ENCODE peak calls at places on chromosomes 5 and 9, in eight cellular contexts. A, F, M, W, N, K, G and X are unnamed samples.
A peak's percentile ranks its signal among the peaks of the same experiment; 100 is the strongest.

GRCh38 chr5:56415356-56415765 is 182.2 kb upstream of the ANKRD55 start:
- DNase-seq in A (no peak), M (peak; percentile 69), N (no peak), W (peak; percentile 83), K (peak; percentile 84), G (peak; percentile 86), F (peak; percentile 74), X (peak; percentile 75)

GRCh38 chr9:109232449-109232848 is 65.4 kb upstream of the FRRS1L start:
- DNase-seq in N (no peak), A (no peak), G (peak; percentile 41), K (peak; percentile 31), M (no peak), F (peak; percentile 90), W (no peak), X (no peak)

GRCh38 chr5:77218263-77218662 is 7.8 kb downstream of the PDE8B start:
- DNase-seq in M (no peak), A (no peak), F (no peak), G (no peak), W (no peak), N (no peak), K (no peak), X (no peak)

GRCh38 chr9:34606908-34607307 is 5.0 kb downstream of the RPP25L start:
- DNase-seq in K (no peak), A (no peak), N (no peak), G (no peak), F (no peak), W (no peak), M (no peak), X (no peak)

GRCh38 chr5:82396871-82397514 is 118.8 kb upstream of the RPS23 start:
- DNase-seq in W (no peak), K (peak; percentile 99), A (peak; percentile 61), N (no peak), M (peak; percentile 92), G (peak; percentile 99), F (peak; percentile 100), X (no peak)

GRCh38 chr9:110049699-110050450 is 158.1 kb downstream of the C9orf152 start:
- DNase-seq in G (no peak), M (no peak), W (peak; percentile 39), K (peak; percentile 47), A (no peak), N (no peak), F (peak; percentile 36), X (no peak)

GRCh38 chr5:169169786-169170185 is 131.2 kb downstream of the SLIT3 start:
- DNase-seq in N (no peak), A (no peak), W (no peak), G (no peak), K (no peak), F (no peak), M (no peak), X (no peak)

GRCh38 chr5:142660731-142661130 is 25.2 kb downstream of the FGF1 start:
- DNase-seq in N (no peak), A (no peak), G (peak; percentile 54), W (no peak), F (no peak), M (no peak), K (peak; percentile 44), X (no peak)

GRCh38 chr5:177336112-177336511 is 15.4 kb downstream of the LMAN2 start:
- DNase-seq in N (no peak), M (no peak), W (no peak), A (peak; percentile 57), F (no peak), K (peak; percentile 15), G (peak; percentile 12), X (no peak)

GRCh38 chr5:177334155-177334551 is 17.3 kb downstream of the LMAN2 start:
- DNase-seq in M (no peak), K (no peak), N (no peak), F (no peak), W (no peak), A (peak; percentile 39), G (no peak), X (no peak)

GRCh38 chr5:177335701-177336065 is 15.8 kb downstream of the LMAN2 start:
- DNase-seq in K (no peak), W (no peak), N (no peak), A (peak; percentile 65), M (no peak), F (no peak), G (no peak), X (no peak)

GRCh38 chr5:177333420-177334154 is 17.9 kb downstream of the LMAN2 start:
- DNase-seq in N (no peak), M (no peak), W (no peak), F (no peak), A (peak; percentile 46), G (no peak), K (no peak), X (no peak)

GRCh38 chr5:177335043-177335700 is 16.3 kb downstream of the LMAN2 start:
- DNase-seq in W (no peak), A (peak; percentile 59), N (no peak), K (no peak), G (no peak), F (no peak), M (no peak), X (no peak)
- H3K4me3 ChIP-seq in W (no peak overlapping the region), A (no peak overlapping the region), N (no peak overlapping the region), K (no peak overlapping the region), G (no peak overlapping the region), F (no peak overlapping the region), M (no peak overlapping the region), X (no peak overlapping the region)

GRCh38 chr9:88777498-88778312 is 213.6 kb upstream of the S1PR3 start:
- DNase-seq in W (peak; percentile 19), G (peak; percentile 87), A (no peak), F (peak; percentile 66), M (peak; percentile 78), K (peak; percentile 87), N (no peak), X (peak; percentile 14)

GRCh38 chr9:88782931-88783451 is 208.3 kb upstream of the S1PR3 start:
- DNase-seq in F (peak; percentile 75), K (no peak), W (no peak), N (no peak), M (no peak), A (no peak), G (no peak), X (no peak)

GRCh38 chr9:88784960-88785359 is 206.3 kb upstream of the S1PR3 start:
- DNase-seq in A (no peak), F (no peak), K (no peak), W (no peak), M (no peak), N (no peak), G (no peak), X (no peak)

GRCh38 chr9:88783613-88784230 is 207.5 kb upstream of the S1PR3 start:
- DNase-seq in K (no peak), A (no peak), W (no peak), N (no peak), M (no peak), G (no peak), F (no peak), X (no peak)

DNA sequence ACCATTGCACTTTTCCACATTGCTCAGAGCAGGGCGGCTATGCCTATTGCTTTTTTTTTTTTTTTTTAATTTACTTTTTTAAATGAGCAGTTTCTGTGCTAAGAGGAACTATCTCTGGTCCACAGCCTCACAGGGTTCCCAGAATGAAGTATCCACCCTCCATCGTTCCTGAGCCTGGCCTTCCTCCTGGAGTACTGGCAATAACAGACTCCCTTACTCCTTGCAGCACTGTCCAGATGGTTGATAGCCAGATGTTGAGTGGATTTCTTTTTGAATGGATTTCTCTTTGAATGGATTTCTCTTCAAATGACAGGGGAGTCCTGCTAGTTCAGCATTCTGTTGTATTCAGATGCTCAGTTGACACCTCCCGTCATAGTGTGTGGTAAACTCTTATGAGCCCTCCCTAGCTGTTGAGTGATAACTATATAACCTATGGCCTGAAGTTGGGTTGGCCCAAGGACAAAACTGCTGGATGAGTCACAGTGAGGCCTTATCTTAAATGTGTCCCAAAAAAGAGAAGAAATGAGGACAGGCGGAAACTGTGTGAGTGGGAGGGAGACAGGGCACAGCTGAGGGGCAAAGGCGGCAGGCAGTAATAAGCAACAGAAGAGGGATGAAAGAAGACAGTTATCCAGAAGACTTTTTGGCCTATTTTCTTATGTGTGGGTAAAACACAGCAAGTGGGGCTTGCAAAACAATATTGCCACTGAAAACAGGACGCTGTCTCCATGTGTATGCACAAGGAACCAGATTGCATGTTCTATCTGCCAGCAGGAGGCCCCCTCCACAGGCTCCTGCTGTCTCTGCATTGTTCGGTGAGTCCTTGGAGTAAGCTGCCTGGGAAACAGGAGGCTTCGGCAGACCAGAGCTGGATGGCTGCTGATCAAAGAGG is 209.5 kb upstream of the S1PR3 start:
- DNase-seq in G (peak; percentile 96), N (no peak), W (no peak), K (peak; percentile 95), F (peak; percentile 77), A (no peak), M (peak; percentile 85), X (no peak)
- TF ChIP-seq CTCF in G (peak; percentile 81), N (peak; percentile 11), W (no peak), K (peak; percentile 81), F (peak; percentile 60), A (peak; percentile 14), M (peak; percentile 51), X (no peak)

GRCh38 chr5:140340605-140341004 is 5.8 kb downstream of the HBEGF start:
- DNase-seq in K (no peak), A (no peak), M (no peak), N (no peak), G (no peak), W (no peak), F (no peak), X (no peak)

GRCh38 chr5:140341591-140341990 is 4.8 kb downstream of the HBEGF start:
- DNase-seq in K (no peak), M (peak; percentile 67), N (peak; percentile 77), W (no peak), A (no peak), G (no peak), F (peak; percentile 39), X (no peak)

GRCh38 chr5:140342287-140342686 is 4.1 kb downstream of the HBEGF start:
- DNase-seq in N (no peak), G (peak; percentile 42), K (no peak), F (no peak), M (peak; percentile 66), W (peak; percentile 76), A (no peak), X (no peak)

GRCh38 chr5:140344683-140345423 is 1.6 kb downstream of the HBEGF start:
- DNase-seq in F (peak; percentile 66), M (no peak), G (no peak), W (no peak), N (no peak), A (no peak), K (no peak), X (no peak)

GRCh38 chr5:140342896-140343295 is 3.5 kb downstream of the HBEGF start:
- DNase-seq in N (no peak), F (no peak), A (no peak), M (no peak), K (no peak), W (no peak), G (no peak), X (no peak)
- H3K4me3 ChIP-seq in N (no peak overlapping the region), F (no peak overlapping the region), A (no peak overlapping the region), M (no peak overlapping the region), K (no peak overlapping the region), W (no peak overlapping the region), G (no peak overlapping the region), X (no peak overlapping the region)

DNA sequence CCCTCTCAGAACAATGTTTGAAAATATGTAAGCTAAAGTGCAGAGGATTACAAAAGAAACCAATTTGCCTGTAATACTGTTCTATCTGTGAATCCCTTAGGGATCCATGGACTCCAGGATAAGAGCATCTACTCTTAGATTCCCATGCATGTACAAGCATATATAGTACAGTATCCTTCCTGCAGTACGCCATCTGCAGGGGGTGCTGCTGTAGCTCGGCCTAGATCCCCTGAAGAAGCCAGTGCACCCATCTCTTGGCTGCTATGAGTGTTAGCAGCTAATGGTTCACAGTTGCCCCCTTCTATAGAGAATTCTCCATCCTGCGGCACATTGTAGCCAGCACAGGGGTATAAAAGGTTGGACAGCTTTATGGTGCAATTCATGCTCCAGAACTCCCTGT is 61.8 kb upstream of the SLC30A5 start:
- DNase-seq in W (no peak), N (no peak), A (no peak), M (no peak), F (no peak), K (no peak), G (no peak), X (no peak)
- TF ChIP-seq CTCF in W (peak; percentile 6), N (no peak), A (no peak), M (no peak), F (no peak), K (no peak), G (no peak), X (peak; percentile 21)